ENCODE peak calls at places on chromosomes 4 and X, in five cellular contexts. O is AG04449, Z is glutamatergic neuron, B is AG09319, X is B cell. R is an unnamed sample.

GRCh38 chrX:41734530-41734929 is 10.5 kb downstream of the GPR82 start:
- DNase-seq in O (no peak), B (no peak), X (peak), Z (no peak), R (no peak)

GRCh38 chr4:6986781-6987565 is 56.2 kb upstream of the TADA2B start:
- DNase-seq in B (peak), O (no peak), Z (peak), X (peak), R (peak)

GRCh38 chr4:53376900-53377299 is 541 bp upstream of the FIP1L1 start:
- DNase-seq in B (no peak), X (no peak), O (no peak), Z (no peak), R (no peak)

GRCh38 chr4:130542953-130543352 is 1447.0 kb downstream of the C4orf33 start:
- DNase-seq in O (no peak), B (no peak), Z (no peak), X (no peak), R (no peak)

GRCh38 chrX:17377795-17378194 is 2.8 kb downstream of the NHS start:
- DNase-seq in B (no peak), Z (no peak), O (no peak), X (no peak), R (no peak)

GRCh38 chr4:107780665-107781064 is 44.1 kb upstream of the SGMS2 start:
- DNase-seq in Z (peak), B (no peak), X (no peak), O (no peak), R (no peak)

GRCh38 chrX:57104406-57104805 is 16.9 kb downstream of the SPIN2B start:
- DNase-seq in O (no peak), B (no peak), Z (no peak), X (no peak), R (no peak)

GRCh38 chrX:9907645-9908387 is 59.3 kb upstream of the CLDN34 start:
- DNase-seq in X (no peak), B (no peak), O (no peak), Z (no peak), R (no peak)

GRCh38 chr4:37674446-37674845 is 11.7 kb downstream of the RELL1 start:
- DNase-seq in Z (no peak), O (no peak), X (no peak), B (no peak), R (no peak)

GRCh38 chrX:153818571-153819397 is 11.6 kb downstream of the PDZD4 start:
- DNase-seq in B (no peak), O (no peak), X (peak), Z (peak), R (peak)

GRCh38 chr4:67393699-67394281 is 151.5 kb downstream of the CENPC start:
- DNase-seq in Z (no peak), X (no peak), B (peak), O (peak), R (peak)

GRCh38 chr4:61200195-61200990 is at the start of gene ADGRL3:
- DNase-seq in X (peak), O (no peak), B (no peak), Z (peak), R (peak)
- TF ChIP-seq CTCF in X (no peak), O (no peak), B (no peak), Z (no peak), R (no peak)

DNA sequence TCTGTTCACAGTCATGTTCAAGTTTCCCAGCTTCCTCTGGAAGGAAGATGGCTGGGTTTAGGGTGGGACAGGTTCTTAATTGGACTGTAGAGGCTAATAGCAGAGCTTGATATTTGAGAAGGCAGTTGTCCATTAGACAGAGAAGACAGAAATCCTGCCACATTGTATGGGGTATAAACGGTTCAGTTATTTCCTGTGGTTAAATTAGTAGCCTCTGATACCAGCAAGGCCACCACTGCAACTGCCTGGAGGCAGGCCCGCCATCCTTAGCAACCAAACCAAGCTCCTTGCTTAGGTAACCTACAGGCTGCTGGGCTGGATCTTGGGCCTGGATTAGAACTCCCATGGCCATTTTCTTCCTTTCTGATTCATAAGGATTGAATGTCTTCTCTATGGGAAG is 1367.0 kb downstream of the PCDH7 start:
- DNase-seq in O (no peak), B (no peak), Z (no peak), X (no peak), R (no peak)
- TF ChIP-seq CTCF in O (no peak), B (no peak), Z (no peak), X (no peak), R (no peak)

DNA sequence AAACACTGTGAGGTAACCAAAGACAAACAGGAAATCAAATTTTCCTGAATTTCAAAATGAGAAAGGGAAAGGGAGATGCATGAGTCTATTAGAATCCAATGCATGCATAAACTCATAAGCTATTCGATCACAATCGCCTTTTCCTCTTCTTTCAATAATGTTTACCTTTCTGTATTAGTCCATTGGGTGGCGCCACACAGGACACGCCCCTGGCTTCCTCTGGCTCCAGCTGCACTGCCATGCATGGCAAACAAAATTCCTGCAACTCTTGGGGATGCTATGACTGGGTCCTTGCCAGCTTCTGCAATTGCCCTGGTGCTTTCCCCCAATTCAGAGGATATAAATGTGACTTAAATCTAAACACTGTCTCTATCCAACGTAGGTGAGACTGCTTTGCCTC is 424.5 kb upstream of the PCDH7 start:
- DNase-seq in X (no peak), B (no peak), Z (no peak), O (no peak), R (no peak)
- TF ChIP-seq CTCF in X (no peak), B (no peak), Z (no peak), O (no peak), R (no peak)

GRCh38 chrX:8364369-8365141 is 100.1 kb upstream of the VCX3B start:
- DNase-seq in Z (peak), X (no peak), O (no peak), B (no peak), R (no peak)
- TF ChIP-seq CTCF in Z (peak), X (no peak), O (no peak), B (no peak), R (peak)

DNA sequence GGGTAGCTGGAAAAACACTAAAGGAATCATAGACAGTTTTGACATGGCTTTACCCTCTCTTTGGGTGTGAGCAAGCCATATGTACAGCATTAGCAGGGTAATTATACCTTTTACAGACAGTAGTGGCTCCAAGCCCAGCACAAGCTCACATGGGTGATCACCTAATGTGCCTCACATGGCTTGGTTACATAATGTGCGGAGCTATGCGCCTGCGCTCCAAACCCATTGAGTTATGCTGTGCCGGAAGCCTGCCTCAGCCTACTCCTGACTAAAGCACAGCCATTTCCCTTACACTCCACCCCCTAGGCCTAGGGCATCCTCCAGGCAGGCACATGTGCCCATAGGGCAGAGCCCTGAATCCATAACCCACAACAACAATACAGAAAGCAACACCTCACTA is 6.5 kb upstream of the TSPAN5 start:
- DNase-seq in Z (no peak), O (no peak), X (no peak), B (no peak), R (no peak)
- TF ChIP-seq CTCF in Z (no peak), O (no peak), X (no peak), B (no peak), R (no peak)

GRCh38 chr4:128299848-128300247 is 12.2 kb upstream of the PGRMC2 start:
- DNase-seq in B (no peak), O (no peak), X (no peak), Z (no peak), R (no peak)
- TF ChIP-seq CTCF in B (no peak), O (no peak), X (no peak), Z (no peak), R (no peak)

DNA sequence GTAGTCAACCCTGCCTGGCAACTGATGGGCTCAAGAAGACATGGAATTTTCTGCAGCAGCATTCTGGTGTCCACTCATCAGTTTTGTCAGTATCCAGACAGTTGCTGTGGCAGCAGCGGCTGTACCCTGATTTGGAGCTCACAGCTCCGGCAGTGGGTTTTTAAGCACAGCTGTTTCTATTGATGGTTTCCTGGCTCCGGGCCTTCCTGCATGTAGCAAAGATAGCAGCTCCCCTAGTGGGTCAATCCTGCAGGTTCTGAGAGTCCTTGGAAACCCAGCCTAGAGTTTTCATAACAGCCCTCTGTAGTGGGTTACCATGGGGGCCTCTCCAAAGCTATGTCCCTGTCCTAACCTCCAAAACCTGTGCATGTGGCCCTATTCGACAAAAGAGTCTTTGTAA is 84.0 kb upstream of the ATP6AP2 start:
- DNase-seq in O (no peak), X (no peak), B (no peak), Z (peak), R (no peak)
- TF ChIP-seq CTCF in O (no peak), X (no peak), B (peak), Z (no peak), R (no peak)

GRCh38 chr4:141658316-141658715 is 21.9 kb downstream of the IL15 start:
- DNase-seq in X (no peak), Z (no peak), O (no peak), B (no peak), R (peak)

GRCh38 chr4:141659539-141659938 is 23.2 kb downstream of the IL15 start:
- DNase-seq in B (no peak), O (no peak), X (no peak), Z (no peak), R (no peak)

GRCh38 chr4:141660880-141661279 is 24.5 kb downstream of the IL15 start:
- DNase-seq in O (no peak), Z (no peak), B (no peak), X (no peak), R (no peak)

GRCh38 chr4:141656031-141656430 is 19.6 kb downstream of the IL15 start:
- DNase-seq in Z (no peak), O (no peak), B (no peak), X (no peak), R (no peak)

GRCh38 chr4:141657550-141657949 is 21.2 kb downstream of the IL15 start:
- DNase-seq in Z (no peak), B (no peak), O (no peak), X (no peak), R (no peak)
- TF ChIP-seq CTCF in Z (no peak), B (no peak), O (no peak), X (no peak), R (no peak)

R was measured in GM13976.